ENCODE peak calls at places on chromosome 15, in nine cellular contexts. G, F, L, B, Q, P, W, S and V are unnamed samples.

GRCh38 chr15:96053039-96054021 is 277.2 kb upstream of the NR2F2 start:
- DNase-seq in G (peak; percentile 61), F (peak; percentile 42), L (peak; percentile 12), B (peak; percentile 48), Q (peak; percentile 22), P (peak; percentile 42), W (peak; percentile 64), S (peak; percentile 19), V (peak; percentile 24)

GRCh38 chr15:74191798-74192197 is 10.8 kb downstream of the STRA6 start:
- DNase-seq in G (peak; percentile 44), F (no peak), L (no peak), B (no peak), Q (no peak), P (no peak), W (no peak), S (no peak), V (no peak)

GRCh38 chr15:49673861-49674260 is 53.0 kb downstream of the DTWD1 start:
- DNase-seq in G (no peak), F (no peak), L (no peak), B (no peak), Q (no peak), P (no peak), W (no peak), S (no peak), V (no peak)

GRCh38 chr15:79101866-79102581 is 11.4 kb upstream of the RASGRF1 start:
- DNase-seq in G (no peak), F (no peak), L (no peak), B (peak; percentile 22), Q (no peak), P (no peak), W (peak; percentile 29), S (no peak), V (no peak)

GRCh38 chr15:46892621-46893160 is 824.6 kb upstream of the SEMA6D start:
- DNase-seq in G (no peak), F (no peak), L (no peak), B (no peak), Q (no peak), P (no peak), W (no peak), S (no peak), V (no peak)

GRCh38 chr15:42218953-42219596 is 11.0 kb upstream of the VPS39 start:
- DNase-seq in G (no peak), F (no peak), L (no peak), B (no peak), Q (no peak), P (no peak), W (no peak), S (no peak), V (no peak)

GRCh38 chr15:98796685-98797084 is 148.3 kb downstream of the IGF1R start:
- DNase-seq in G (no peak), F (no peak), L (no peak), B (no peak), Q (no peak), P (no peak), W (no peak), S (no peak), V (no peak)

GRCh38 chr15:59371458-59372351 is 966 bp downstream of the MYO1E start:
- DNase-seq in G (peak; percentile 65), F (no peak), L (no peak), B (peak; percentile 30), Q (peak; percentile 14), P (no peak), W (no peak), S (no peak), V (peak; percentile 16)

GRCh38 chr15:56247266-56247665 is 3.6 kb upstream of the RFX7 start:
- DNase-seq in G (no peak), F (no peak), L (no peak), B (no peak), Q (no peak), P (no peak), W (no peak), S (no peak), V (no peak)

GRCh38 chr15:56250626-56251025 is 6.9 kb upstream of the RFX7 start:
- DNase-seq in G (no peak), F (no peak), L (no peak), B (no peak), Q (no peak), P (no peak), W (no peak), S (no peak), V (no peak)

GRCh38 chr15:56251315-56252091 is 7.8 kb upstream of the RFX7 start:
- DNase-seq in G (no peak), F (no peak), L (no peak), B (no peak), Q (no peak), P (no peak), W (peak; percentile 57), S (no peak), V (no peak)

GRCh38 chr15:56248276-56248675 is 4.6 kb upstream of the RFX7 start:
- DNase-seq in G (peak; percentile 17), F (no peak), L (no peak), B (no peak), Q (no peak), P (no peak), W (no peak), S (no peak), V (no peak)

DNA sequence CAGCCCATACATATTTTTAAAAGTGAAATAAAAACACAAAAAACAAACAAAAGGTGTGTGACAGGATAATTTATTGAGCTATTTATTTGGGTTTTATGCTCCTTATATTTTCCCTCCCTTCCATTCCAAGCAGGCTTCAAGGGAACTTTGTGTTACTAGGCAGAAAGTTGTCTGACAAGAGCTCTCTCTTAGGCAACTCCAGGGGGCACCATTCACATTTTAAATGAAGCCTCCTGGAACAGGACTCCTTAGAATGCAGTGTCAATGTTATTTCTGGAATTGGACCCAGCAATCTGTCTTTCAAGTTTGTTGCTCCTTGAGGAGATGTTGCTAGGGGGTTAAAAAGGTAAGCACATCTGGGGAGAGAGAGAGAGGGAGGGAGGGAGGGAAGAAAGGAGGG is 5.4 kb upstream of the RFX7 start:
- DNase-seq in G (peak; percentile 9), F (no peak), L (no peak), B (peak; percentile 80), Q (peak; percentile 8), P (no peak), W (peak; percentile 21), S (peak; percentile 77), V (no peak)
- TF ChIP-seq CTCF in G (no peak), F (peak; percentile 47), L (peak; percentile 72), B (peak; percentile 53), Q (no peak), P (peak; percentile 18), W (peak; percentile 70), S (peak; percentile 48), V (peak; percentile 34)

GRCh38 chr15:62485170-62485720 is 320.2 kb upstream of the C2CD4B start:
- DNase-seq in G (peak; percentile 26), F (no peak), L (no peak), B (no peak), Q (no peak), P (no peak), W (no peak), S (no peak), V (no peak)

GRCh38 chr15:62477929-62478328 is 312.8 kb upstream of the C2CD4B start:
- DNase-seq in G (no peak), F (no peak), L (no peak), B (no peak), Q (no peak), P (no peak), W (no peak), S (no peak), V (no peak)

GRCh38 chr15:62486041-62486440 is 321.0 kb upstream of the C2CD4B start:
- DNase-seq in G (no peak), F (no peak), L (no peak), B (no peak), Q (no peak), P (no peak), W (no peak), S (no peak), V (no peak)

GRCh38 chr15:62483817-62484216 is 318.7 kb upstream of the C2CD4B start:
- DNase-seq in G (no peak), F (no peak), L (no peak), B (no peak), Q (no peak), P (peak; percentile 45), W (no peak), S (no peak), V (no peak)

DNA sequence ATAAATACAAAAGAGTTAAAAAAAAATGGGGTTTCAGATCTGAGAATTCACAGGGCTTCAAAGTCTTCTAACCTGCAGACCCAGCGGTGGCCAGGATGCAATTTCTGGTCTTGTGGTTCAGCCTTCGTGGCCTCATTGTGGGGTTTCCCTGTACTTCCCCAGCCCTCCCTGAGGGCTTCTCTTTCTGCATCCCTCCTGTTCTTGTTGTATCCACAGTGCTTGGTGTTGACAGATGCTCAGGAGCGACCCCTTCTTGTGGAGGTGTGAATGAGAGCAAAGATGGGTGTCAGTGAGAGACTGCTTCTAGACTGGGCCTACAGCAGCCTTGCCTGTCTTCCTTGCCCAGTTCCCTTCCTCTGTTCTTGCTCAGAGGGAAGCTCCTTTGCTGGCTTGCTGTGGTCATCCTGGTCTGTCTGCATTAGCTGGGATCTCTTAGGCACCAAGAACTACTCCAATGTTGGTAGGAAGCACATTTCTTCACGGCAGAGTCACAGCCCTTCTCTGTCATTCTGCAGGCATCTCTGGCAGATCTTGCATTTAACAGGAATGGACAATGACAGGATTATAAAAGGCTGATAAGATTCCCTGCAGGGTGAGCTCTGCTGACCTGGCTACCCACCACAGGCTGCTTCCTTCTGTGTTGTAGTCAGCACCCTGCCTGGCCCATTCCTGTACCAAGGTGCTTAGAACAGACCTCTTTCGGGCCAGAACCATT is 317.8 kb upstream of the C2CD4B start:
- DNase-seq in G (peak; percentile 45), F (peak; percentile 22), L (no peak), B (no peak), Q (peak; percentile 55), P (no peak), W (peak; percentile 35), S (peak; percentile 57), V (peak; percentile 27)
- TF ChIP-seq CTCF in G (peak; percentile 8), F (peak; percentile 21), L (peak; percentile 40), B (peak; percentile 36), Q (peak; percentile 18), P (peak; percentile 16), W (peak; percentile 50), S (peak; percentile 10), V (no peak)

GRCh38 chr15:40308844-40309189 is 1.1 kb upstream of the PLCB2 start:
- DNase-seq in G (no peak), F (no peak), L (no peak), B (no peak), Q (no peak), P (no peak), W (peak; percentile 51), S (no peak), V (no peak)

GRCh38 chr15:40306371-40306770 is 1.4 kb downstream of the PLCB2 start:
- DNase-seq in G (no peak), F (no peak), L (no peak), B (no peak), Q (no peak), P (no peak), W (no peak), S (no peak), V (no peak)

GRCh38 chr15:40306908-40307307 is 827 bp downstream of the PLCB2 start:
- DNase-seq in G (no peak), F (no peak), L (no peak), B (no peak), Q (no peak), P (no peak), W (no peak), S (no peak), V (no peak)

GRCh38 chr15:40309344-40309862 is 1.7 kb upstream of the PLCB2 start:
- DNase-seq in G (no peak), F (no peak), L (no peak), B (no peak), Q (no peak), P (no peak), W (no peak), S (no peak), V (no peak)

GRCh38 chr15:40307421-40308165 is at the start of gene PLCB2:
- DNase-seq in G (peak; percentile 36), F (no peak), L (no peak), B (no peak), Q (peak; percentile 38), P (no peak), W (peak; percentile 51), S (no peak), V (peak; percentile 54)
- TF ChIP-seq CTCF in G (peak; percentile 28), F (peak; percentile 24), L (peak; percentile 25), B (peak; percentile 27), Q (no peak), P (peak; percentile 42), W (peak; percentile 39), S (no peak), V (no peak)

GRCh38 chr15:28878209-28878608 is 7.6 kb upstream of the APBA2 start:
- DNase-seq in G (no peak), F (no peak), L (no peak), B (no peak), Q (no peak), P (no peak), W (no peak), S (no peak), V (no peak)

GRCh38 chr15:28881600-28881999 is 4.2 kb upstream of the APBA2 start:
- DNase-seq in G (no peak), F (no peak), L (no peak), B (peak; percentile 17), Q (no peak), P (no peak), W (no peak), S (peak; percentile 26), V (no peak)

GRCh38 chr15:28880680-28881079 is 5.1 kb upstream of the APBA2 start:
- DNase-seq in G (no peak), F (no peak), L (no peak), B (no peak), Q (no peak), P (no peak), W (no peak), S (no peak), V (no peak)

GRCh38 chr15:28879551-28879950 is 6.2 kb upstream of the APBA2 start:
- DNase-seq in G (no peak), F (no peak), L (no peak), B (no peak), Q (no peak), P (no peak), W (no peak), S (no peak), V (no peak)

GRCh38 chr15:28881170-28881569 is 4.6 kb upstream of the APBA2 start:
- DNase-seq in G (no peak), F (no peak), L (no peak), B (peak; percentile 47), Q (no peak), P (no peak), W (no peak), S (peak; percentile 38), V (no peak)
- TF ChIP-seq CTCF in G (no peak), F (no peak), L (peak; percentile 27), B (peak; percentile 9), Q (no peak), P (no peak), W (peak; percentile 19), S (peak; percentile 7), V (no peak)